ENCODE peak calls at places on chromosome 6, in six cellular contexts. T is H1, J is HepG2, G is K562, Q is GM12891, S is GM12878. K is an unnamed sample.

GRCh38 chr6:37137201-37137880 is 32.6 kb upstream of the PIM1 start:
- DNase-seq in S (no peak), J (peak; percentile 93), T (peak; percentile 77), G (no peak), Q (no peak), K (no peak)

GRCh38 chr6:149864578-149865535 is 698 bp upstream of the LRP11 start:
- DNase-seq in J (peak; percentile 75), Q (peak; percentile 30), G (peak; percentile 70), S (no peak), T (no peak), K (no peak)

GRCh38 chr6:75735491-75736186 is 13.4 kb upstream of the MYO6 start:
- DNase-seq in S (peak; percentile 33), G (no peak), T (no peak), J (peak; percentile 16), Q (no peak), K (no peak)

GRCh38 chr6:122609881-122610689 is at the start of gene PKIB:
- DNase-seq in J (peak; percentile 64), G (peak; percentile 24), Q (peak; percentile 45), T (peak; percentile 86), S (no peak), K (peak; percentile 38)

GRCh38 chr6:88119769-88120168 is 46.4 kb downstream of the CNR1 start:
- DNase-seq in J (peak; percentile 4), S (no peak), Q (no peak), T (no peak), G (no peak), K (no peak)

GRCh38 chr6:140572129-140572528 is 1197.7 kb upstream of the CITED2 start:
- DNase-seq in Q (no peak), T (no peak), J (no peak), G (no peak), S (no peak), K (no peak)

GRCh38 chr6:108363113-108363512 is 68.3 kb downstream of the AFG1L start:
- DNase-seq in T (no peak), J (peak; percentile 50), Q (no peak), S (no peak), G (no peak), K (no peak)

GRCh38 chr6:73537677-73538076 is 16.8 kb upstream of the EEF1A1 start:
- DNase-seq in S (no peak), G (no peak), J (no peak), Q (no peak), T (no peak), K (no peak)

GRCh38 chr6:165204807-165205545 is 104.4 kb downstream of the C6orf118 start:
- DNase-seq in T (no peak), S (no peak), J (no peak), G (no peak), Q (no peak), K (no peak)

GRCh38 chr6:38715016-38715809 is at the start of gene DNAH8:
- DNase-seq in S (no peak), G (no peak), Q (peak; percentile 36), T (peak; percentile 49), J (no peak), K (peak; percentile 23)

GRCh38 chr6:12279322-12280098 is 10.7 kb upstream of the EDN1 start:
- DNase-seq in T (no peak), G (no peak), Q (no peak), J (no peak), S (no peak), K (no peak)

GRCh38 chr6:83908813-83909212 is 49.3 kb downstream of the CYB5R4 start:
- DNase-seq in G (no peak), T (no peak), S (no peak), J (no peak), Q (no peak), K (no peak)

GRCh38 chr6:78538002-78538401 is 329.3 kb upstream of the IRAK1BP1 start:
- DNase-seq in G (no peak), T (no peak), J (no peak), Q (no peak), S (no peak), K (no peak)

GRCh38 chr6:45959534-45960195 is 56.0 kb downstream of the CLIC5 start:
- DNase-seq in S (no peak), T (no peak), J (no peak), G (no peak), Q (no peak), K (no peak)

DNA sequence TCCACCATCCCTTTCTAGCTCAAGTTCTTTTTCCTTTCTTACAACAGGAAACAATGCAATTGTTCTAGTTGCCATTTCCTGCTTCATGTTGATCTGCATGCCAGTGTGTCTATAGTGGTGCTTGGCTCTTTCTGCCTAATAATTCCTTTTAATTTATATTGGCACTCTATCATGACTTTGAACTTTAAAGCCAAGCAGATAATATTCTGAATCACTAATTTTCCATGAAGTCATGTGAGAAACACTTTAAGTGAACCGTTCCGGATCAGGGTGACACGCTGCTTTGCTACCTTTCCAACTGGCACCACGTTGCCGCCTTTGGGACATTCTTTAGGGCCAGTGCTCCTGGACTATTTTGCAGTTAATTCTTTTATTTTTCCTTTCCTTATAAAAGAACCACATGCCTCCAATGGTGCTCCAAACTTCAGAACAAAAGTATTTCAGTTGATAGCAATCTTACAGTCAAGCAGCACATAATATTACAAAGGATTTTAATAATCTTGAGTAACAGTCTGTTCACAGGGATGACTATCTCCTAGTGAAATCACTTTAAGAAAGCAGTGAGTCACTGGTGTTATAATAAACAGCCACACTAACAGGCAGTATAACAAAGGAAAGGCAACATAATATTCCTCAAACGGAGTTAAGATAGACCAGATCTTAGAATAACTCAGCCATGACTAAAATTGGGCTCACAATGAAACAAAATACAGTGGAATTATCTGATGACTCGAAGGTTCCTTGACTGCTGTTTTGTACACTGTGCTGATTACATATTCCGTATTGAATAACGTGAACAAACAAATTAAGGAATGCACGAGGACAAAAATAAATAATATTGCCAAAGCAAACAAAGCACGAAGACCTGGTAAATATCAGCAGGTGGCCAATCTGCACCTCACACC is 19.0 kb upstream of the BLOC1S5 start:
- DNase-seq in S (no peak), G (peak; percentile 35), Q (no peak), J (no peak), T (no peak), K (no peak)
- TF ChIP-seq TAF1 in S (no peak), G (no peak), Q (no peak), J (no peak), T (no peak), K (no peak)

GRCh38 chr6:43268348-43268685 is 25.0 kb downstream of the TTBK1 start:
- DNase-seq in J (no peak), Q (no peak), T (no peak), S (no peak), G (no peak), K (no peak)
- TF ChIP-seq POLR2A in J (no peak), Q (no peak), T (no peak), S (no peak), G (no peak), K (no peak)

GRCh38 chr6:55643868-55644267 is 64.9 kb upstream of the HMGCLL1 start:
- DNase-seq in Q (no peak), J (no peak), T (no peak), S (no peak), G (no peak), K (no peak)
- TF ChIP-seq TAF1 in Q (no peak), J (no peak), T (no peak), S (no peak), G (no peak), K (no peak)

GRCh38 chr6:139270249-139270648 is 21.5 kb downstream of the TXLNB start:
- DNase-seq in T (no peak), G (no peak), Q (no peak), J (no peak), S (no peak), K (no peak)

GRCh38 chr6:139262519-139263300 is 29.1 kb downstream of the TXLNB start:
- DNase-seq in Q (no peak), T (no peak), G (no peak), J (no peak), S (no peak), K (no peak)

GRCh38 chr6:139271056-139271455 is 20.7 kb downstream of the TXLNB start:
- DNase-seq in G (no peak), Q (no peak), J (no peak), T (no peak), S (no peak), K (no peak)

DNA sequence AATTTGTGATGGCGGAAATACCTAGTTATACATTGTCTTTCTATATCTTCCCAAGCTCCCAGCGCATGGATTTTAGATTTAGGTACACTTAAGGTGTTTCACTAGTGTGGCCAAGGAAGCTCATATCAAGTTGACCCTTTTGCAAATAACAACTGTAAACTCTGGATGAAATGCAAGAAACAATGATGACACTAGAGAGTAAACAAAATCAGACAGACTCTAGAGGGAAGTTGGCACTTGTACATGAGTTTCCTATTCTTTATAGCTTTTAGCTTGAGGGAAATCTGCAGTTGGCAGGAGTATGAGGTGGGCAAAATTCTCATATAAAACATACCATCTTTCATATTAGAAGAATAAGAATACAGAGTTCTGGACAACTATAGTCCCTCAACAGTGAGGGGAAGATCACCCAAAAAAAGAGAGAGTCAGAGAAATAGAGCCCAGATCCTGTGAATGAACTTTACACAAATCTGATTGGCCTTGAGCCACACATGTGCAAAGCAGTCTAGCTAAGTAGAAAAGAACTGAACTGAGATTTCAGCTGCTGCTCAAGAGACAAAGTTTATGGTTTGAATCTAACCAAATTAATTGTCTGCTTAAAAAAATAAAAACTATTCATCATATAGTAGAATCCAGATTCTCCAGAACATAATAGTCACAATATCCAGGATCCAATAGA is 26.1 kb downstream of the TXLNB start:
- DNase-seq in T (no peak), J (no peak), Q (no peak), G (no peak), S (no peak), K (no peak)
- TF ChIP-seq POLR2A in T (no peak), J (no peak), Q (no peak), G (no peak), S (no peak), K (no peak)

DNA sequence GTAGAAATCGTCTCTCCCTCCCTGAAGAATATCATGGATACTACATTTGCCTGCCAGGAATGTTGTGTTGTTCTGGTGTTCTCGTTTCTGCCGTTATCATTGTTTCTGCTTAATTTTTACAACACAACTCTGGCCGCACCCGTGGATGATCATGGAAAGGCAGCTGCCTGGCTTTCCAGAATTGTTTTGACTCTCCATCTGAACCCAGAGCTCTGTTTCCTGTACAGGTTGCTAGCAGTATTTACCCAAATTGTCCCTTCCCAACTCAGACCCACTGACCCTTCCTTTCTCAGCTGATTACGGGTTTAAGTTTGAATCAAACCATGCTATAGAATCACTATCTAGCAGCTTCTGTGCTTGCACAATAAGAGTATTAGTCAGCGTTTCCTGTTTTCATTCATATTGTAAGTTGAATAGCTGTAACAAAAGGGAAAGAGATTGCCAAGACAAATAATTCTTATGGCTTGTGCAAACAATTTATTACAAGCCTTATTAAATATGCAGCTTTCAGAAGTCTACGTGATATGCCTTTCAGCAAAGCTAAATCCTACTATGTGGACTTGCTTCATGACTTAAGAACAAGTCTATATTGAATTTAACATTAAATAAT is 139.0 kb downstream of the MTHFD1L start:
- DNase-seq in S (no peak), G (no peak), T (no peak), Q (no peak), J (peak; percentile 59), K (no peak)
- TF ChIP-seq TAF1 in S (no peak), G (no peak), T (no peak), Q (no peak), J (no peak), K (no peak)

K was measured in GM12892.